ENCODE peak calls at places on chromosomes 1 and 21, in seven cellular contexts. F is CD8-positive, alpha-beta memory T cell; Z is GM23248; Q is ovary; G is transverse colon; L is IMR-90; K is mesendoderm. W is an unnamed sample.

GRCh38 chr21:46057111-46057709 is 40.7 kb upstream of the COL6A2 start:
- DNase-seq in F (no peak), Z (no peak), Q (peak; percentile 45), G (no peak), L (no peak), K (no peak), W (peak; percentile 64)

GRCh38 chr1:160681067-160681890 is 30.3 kb downstream of the CD48 start:
- DNase-seq in F (peak; percentile 90), Z (peak; percentile 43), Q (peak; percentile 68), G (peak; percentile 88), L (peak; percentile 14), K (peak; percentile 98), W (peak; percentile 70)

GRCh38 chr1:165815725-165816124 is 11.7 kb upstream of the UCK2 start:
- DNase-seq in F (no peak), Z (peak; percentile 32), Q (no peak), G (no peak), L (peak; percentile 65), K (peak; percentile 92), W (no peak)

GRCh38 chr21:25171438-25171837 is 435.8 kb downstream of the MRPL39 start:
- DNase-seq in F (no peak), Z (peak; percentile 4), Q (no peak), G (no peak), L (peak; percentile 15), K (no peak), W (no peak)

GRCh38 chr1:40477680-40478057 is 579 bp downstream of the ZFP69 start:
- DNase-seq in F (no peak), Z (peak; percentile 54), Q (no peak), G (peak; percentile 11), L (peak; percentile 16), K (no peak), W (no peak)

GRCh38 chr1:8423702-8424538 is 106.0 kb downstream of the SLC45A1 start:
- DNase-seq in F (peak; percentile 73), Z (peak; percentile 78), Q (peak; percentile 50), G (peak; percentile 63), L (peak; percentile 65), K (peak; percentile 94), W (peak; percentile 74)

GRCh38 chr1:3283849-3284248 is 170.6 kb upstream of the ARHGEF16 start:
- DNase-seq in F (no peak), Z (peak; percentile 47), Q (peak; percentile 60), G (peak; percentile 16), L (no peak), K (peak; percentile 38), W (no peak)

GRCh38 chr1:154157520-154158306 is 2.8 kb upstream of the NUP210L start:
- DNase-seq in F (peak; percentile 85), Z (peak; percentile 24), Q (no peak), G (no peak), L (peak; percentile 31), K (peak; percentile 45), W (no peak)

GRCh38 chr1:185439727-185440415 is 122.8 kb upstream of the IVNS1ABP start:
- DNase-seq in F (no peak), Z (peak; percentile 95), Q (no peak), G (no peak), L (peak; percentile 74), K (no peak), W (no peak)

GRCh38 chr1:213499444-213499843 is 448.4 kb downstream of the RPS6KC1 start:
- DNase-seq in F (no peak), Z (no peak), Q (no peak), G (no peak), L (no peak), K (no peak), W (no peak)

GRCh38 chr21:41156128-41156527 is 11.8 kb upstream of the BACE2 start:
- DNase-seq in F (no peak), Z (no peak), Q (no peak), G (peak; percentile 43), L (no peak), K (no peak), W (peak; percentile 3)

GRCh38 chr1:31771891-31772668 is 7.9 kb upstream of the ADGRB2 start:
- DNase-seq in F (peak; percentile 58), Z (peak; percentile 61), Q (no peak), G (no peak), L (peak; percentile 27), K (no peak), W (no peak)

GRCh38 chr1:236979149-236979890 is 24.9 kb downstream of the MT1HL1 start:
- DNase-seq in F (no peak), Z (no peak), Q (no peak), G (no peak), L (no peak), K (no peak), W (no peak)

GRCh38 chr1:54307305-54307704 is 98.9 kb downstream of the SSBP3 start:
- DNase-seq in F (no peak), Z (no peak), Q (no peak), G (no peak), L (no peak), K (no peak), W (no peak)
- H3K4me1 ChIP-seq in F (peaks cover 84% of the 10 kb centered on the region), Z (peaks cover 12% of the 10 kb centered on the region), Q (peaks cover 50% of the 10 kb centered on the region), G (peaks cover 11% of the 10 kb centered on the region), L (peaks cover 12% of the 10 kb centered on the region), K (peaks cover 21% of the 10 kb centered on the region), W (peaks cover 70% of the 10 kb centered on the region)

GRCh38 chr1:19648689-19649088 is 4.6 kb downstream of the NBL1 start:
- DNase-seq in F (no peak), Z (peak; percentile 59), Q (peak; percentile 67), G (peak; percentile 89), L (no peak), K (peak; percentile 86), W (no peak)

GRCh38 chr1:19651141-19651737 is 7.1 kb downstream of the NBL1 start:
- DNase-seq in F (peak; percentile 62), Z (peak; percentile 81), Q (peak; percentile 77), G (peak; percentile 43), L (peak; percentile 47), K (peak; percentile 52), W (peak; percentile 84)

GRCh38 chr1:19648239-19648638 is 4.1 kb downstream of the NBL1 start:
- DNase-seq in F (no peak), Z (no peak), Q (peak; percentile 38), G (no peak), L (no peak), K (no peak), W (no peak)

GRCh38 chr1:19647643-19648042 is 3.5 kb downstream of the NBL1 start:
- DNase-seq in F (peak; percentile 57), Z (peak; percentile 48), Q (peak; percentile 54), G (peak; percentile 56), L (no peak), K (no peak), W (no peak)

DNA sequence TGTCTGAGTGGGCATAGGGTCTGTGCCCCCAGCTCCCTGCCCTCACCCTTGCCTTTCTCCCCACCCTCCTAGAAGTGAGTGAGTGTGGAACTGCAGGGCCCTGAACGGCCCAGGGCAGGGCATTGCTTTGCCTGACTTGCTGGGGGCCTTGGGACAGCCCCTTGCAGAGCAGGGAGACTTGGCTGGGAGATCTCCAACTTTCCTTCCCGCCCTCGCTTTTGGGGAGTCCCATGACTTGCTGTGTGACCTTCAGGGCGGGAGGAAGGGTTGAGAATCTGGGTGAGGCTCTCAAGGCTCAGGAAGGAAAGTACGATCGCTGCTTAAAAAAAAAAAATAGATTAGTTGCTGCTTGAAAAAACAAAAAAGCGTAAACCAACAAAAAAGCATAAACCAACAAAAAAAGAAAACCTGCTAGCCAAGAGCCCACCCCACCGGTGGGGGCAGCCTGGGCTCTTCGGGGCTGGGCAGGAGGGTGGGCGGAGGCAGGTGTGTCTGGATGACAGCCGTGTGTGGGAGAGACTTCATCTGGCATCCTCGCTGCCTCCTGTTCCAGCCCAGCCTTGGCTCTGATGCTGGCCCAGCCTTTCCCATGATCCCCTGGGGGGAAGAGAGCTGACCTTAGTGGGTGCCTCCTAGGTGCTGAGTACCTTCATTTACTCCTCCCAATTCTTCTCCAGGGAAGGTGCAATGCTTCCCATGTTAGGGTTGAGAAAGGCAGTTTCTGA is 6.5 kb downstream of the NBL1 start:
- DNase-seq in F (no peak), Z (peak; percentile 41), Q (peak; percentile 65), G (no peak), L (no peak), K (no peak), W (no peak)
- H3K4me3 ChIP-seq in F (no peak overlapping the region), Z (peak overlapping the region; percentile 7), Q (peak overlapping the region; percentile 3), G (no peak overlapping the region), L (no peak overlapping the region), K (no peak overlapping the region), W (no peak overlapping the region)

DNA sequence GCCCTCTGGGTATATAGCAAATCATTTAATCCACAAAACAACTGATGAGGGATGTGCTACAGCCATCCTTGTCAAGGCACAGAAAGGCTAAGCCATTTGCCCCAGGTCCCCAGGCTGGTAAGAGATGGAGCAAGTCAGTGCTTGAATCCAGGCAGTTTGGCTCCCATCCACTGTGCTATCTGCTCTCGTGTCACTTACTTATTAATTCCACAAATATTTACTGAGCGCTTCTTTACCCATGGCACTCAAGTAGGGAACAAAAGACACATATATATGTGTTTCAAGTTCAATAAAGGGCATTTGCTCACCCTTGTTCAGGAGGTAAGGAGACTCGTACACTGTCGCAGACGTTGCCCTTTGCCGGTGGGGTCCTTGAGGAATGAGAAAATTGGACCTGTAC is 38.6 kb upstream of the MPZL1 start:
- DNase-seq in F (no peak), Z (no peak), Q (no peak), G (no peak), L (no peak), K (no peak), W (no peak)
- H3K4me1 ChIP-seq in F (peaks cover 16% of the 10 kb centered on the region), Z (no peaks in the 10 kb centered on the region), Q (peaks cover 5% of the 10 kb centered on the region), G (peaks cover 7% of the 10 kb centered on the region), L (no peaks in the 10 kb centered on the region), K (peaks cover 25% of the 10 kb centered on the region), W (no peaks in the 10 kb centered on the region)

GRCh38 chr1:1342061-1342562 is 7.1 kb downstream of the DVL1 start:
- DNase-seq in F (no peak), Z (no peak), Q (no peak), G (no peak), L (no peak), K (no peak), W (no peak)
- H3K4me3 ChIP-seq in F (no peak overlapping the region), Z (no peak overlapping the region), Q (no peak overlapping the region), G (no peak overlapping the region), L (no peak overlapping the region), K (no peak overlapping the region), W (no peak overlapping the region)

GRCh38 chr1:21912038-21912758 is 24.9 kb downstream of the HSPG2 start:
- DNase-seq in F (no peak), Z (no peak), Q (no peak), G (no peak), L (no peak), K (no peak), W (no peak)

GRCh38 chr1:21909787-21910503 is 27.2 kb downstream of the HSPG2 start:
- DNase-seq in F (no peak), Z (peak; percentile 81), Q (peak; percentile 69), G (no peak), L (peak; percentile 60), K (peak; percentile 71), W (peak; percentile 91)

GRCh38 chr1:21911205-21912001 is 25.7 kb downstream of the HSPG2 start:
- DNase-seq in F (no peak), Z (peak; percentile 82), Q (peak; percentile 67), G (no peak), L (no peak), K (no peak), W (no peak)

GRCh38 chr1:21909286-21909759 is 27.8 kb downstream of the HSPG2 start:
- DNase-seq in F (no peak), Z (peak; percentile 77), Q (no peak), G (no peak), L (peak; percentile 50), K (no peak), W (no peak)

GRCh38 chr1:21910528-21911204 is 26.4 kb downstream of the HSPG2 start:
- DNase-seq in F (no peak), Z (no peak), Q (no peak), G (no peak), L (no peak), K (no peak), W (no peak)
- H3K4me1 ChIP-seq in F (peaks cover 12% of the 10 kb centered on the region), Z (peaks cover 79% of the 10 kb centered on the region), Q (peaks cover 36% of the 10 kb centered on the region), G (peaks cover 63% of the 10 kb centered on the region), L (peaks cover 27% of the 10 kb centered on the region), K (peaks cover 15% of the 10 kb centered on the region), W (no peaks in the 10 kb centered on the region)

GRCh38 chr1:145985502-145986439 is 10.6 kb downstream of the TXNIP start:
- DNase-seq in F (no peak), Z (peak; percentile 54), Q (no peak), G (no peak), L (peak; percentile 73), K (peak; percentile 67), W (peak; percentile 87)
- H3K4me3 ChIP-seq in F (no peak overlapping the region), Z (peak overlapping the region; percentile 54), Q (no peak overlapping the region), G (no peak overlapping the region), L (no peak overlapping the region), K (no peak overlapping the region), W (peak overlapping the region; percentile 11)